ENCODE peak calls at places on chromosome X, in seven cellular contexts. One of them, this sample, is unnamed.

GRCh38 chrX:1435241-1435900 is 17.3 kb downstream of the ASMTL start:
- DNase-seq in heart right ventricle: no peak
- DNase-seq in HFFc6: no peak
- DNase-seq in cardiac fibroblast: no peak
- DNase-seq in endothelial cell of umbilical vein: no peak
- DNase-seq in lower leg skin: no peak
- DNase-seq in SK-N-SH: no peak
- DNase-seq in this sample: peak; percentile 36

GRCh38 chrX:150767475-150768131 is 74.4 kb downstream of the MTMR1 start:
- DNase-seq in endothelial cell of umbilical vein: no peak
- DNase-seq in lower leg skin: no peak
- DNase-seq in SK-N-SH: no peak
- DNase-seq in cardiac fibroblast: peak; percentile 84
- DNase-seq in heart right ventricle: no peak
- DNase-seq in HFFc6: peak; percentile 35
- DNase-seq in this sample: peak; percentile 33

GRCh38 chrX:57951666-57952319 is 41.5 kb upstream of the ZXDA start:
- DNase-seq in lower leg skin: peak; percentile 13
- DNase-seq in cardiac fibroblast: peak; percentile 0
- DNase-seq in SK-N-SH: no peak
- DNase-seq in heart right ventricle: peak; percentile 7
- DNase-seq in HFFc6: no peak
- DNase-seq in endothelial cell of umbilical vein: no peak
- DNase-seq in this sample: no peak

GRCh38 chrX:14916017-14916674 is 42.9 kb downstream of the MOSPD2 start:
- DNase-seq in endothelial cell of umbilical vein: peak; percentile 17
- DNase-seq in lower leg skin: no peak
- DNase-seq in SK-N-SH: no peak
- DNase-seq in HFFc6: peak; percentile 69
- DNase-seq in heart right ventricle: no peak
- DNase-seq in cardiac fibroblast: peak; percentile 62
- DNase-seq in this sample: no peak

GRCh38 chrX:54076903-54077302 is 32.6 kb upstream of the PHF8 start:
- DNase-seq in cardiac fibroblast: peak; percentile 35
- DNase-seq in HFFc6: peak; percentile 82
- DNase-seq in lower leg skin: no peak
- DNase-seq in heart right ventricle: no peak
- DNase-seq in SK-N-SH: no peak
- DNase-seq in endothelial cell of umbilical vein: no peak
- DNase-seq in this sample: no peak

GRCh38 chrX:111349934-111350333 is 62.1 kb downstream of the DCX start:
- DNase-seq in endothelial cell of umbilical vein: no peak
- DNase-seq in SK-N-SH: no peak
- DNase-seq in lower leg skin: no peak
- DNase-seq in heart right ventricle: no peak
- DNase-seq in HFFc6: no peak
- DNase-seq in cardiac fibroblast: no peak
- DNase-seq in this sample: peak; percentile 50

GRCh38 chrX:48590203-48591103 is 6.8 kb upstream of the WDR13 start:
- DNase-seq in cardiac fibroblast: peak; percentile 57
- DNase-seq in endothelial cell of umbilical vein: peak; percentile 8
- DNase-seq in lower leg skin: no peak
- DNase-seq in HFFc6: no peak
- DNase-seq in SK-N-SH: no peak
- DNase-seq in heart right ventricle: no peak
- DNase-seq in this sample: no peak

GRCh38 chrX:95539041-95539440 is 1145.6 kb upstream of the DIAPH2 start:
- DNase-seq in heart right ventricle: no peak
- DNase-seq in cardiac fibroblast: no peak
- DNase-seq in endothelial cell of umbilical vein: no peak
- DNase-seq in SK-N-SH: no peak
- DNase-seq in HFFc6: no peak
- DNase-seq in lower leg skin: no peak
- DNase-seq in this sample: peak; percentile 55

GRCh38 chrX:125940985-125941384 is 225.1 kb downstream of the DCAF12L2 start:
- DNase-seq in SK-N-SH: no peak
- DNase-seq in heart right ventricle: no peak
- DNase-seq in cardiac fibroblast: no peak
- DNase-seq in endothelial cell of umbilical vein: no peak
- DNase-seq in HFFc6: no peak
- DNase-seq in lower leg skin: no peak
- DNase-seq in this sample: no peak

GRCh38 chrX:8743126-8743732 is 11.3 kb upstream of the ANOS1 start:
- DNase-seq in HFFc6: peak; percentile 17
- DNase-seq in endothelial cell of umbilical vein: peak; percentile 26
- DNase-seq in heart right ventricle: peak; percentile 17
- DNase-seq in lower leg skin: no peak
- DNase-seq in SK-N-SH: peak; percentile 41
- DNase-seq in cardiac fibroblast: peak; percentile 33
- DNase-seq in this sample: peak; percentile 90

GRCh38 chrX:38768079-38768478 is 33.2 kb upstream of the MID1IP1 start:
- DNase-seq in endothelial cell of umbilical vein: peak; percentile 15
- DNase-seq in HFFc6: peak; percentile 6
- DNase-seq in lower leg skin: no peak
- DNase-seq in cardiac fibroblast: peak; percentile 56
- DNase-seq in heart right ventricle: no peak
- DNase-seq in SK-N-SH: peak; percentile 19
- DNase-seq in this sample: no peak
- TF ChIP-seq CTCF in endothelial cell of umbilical vein: no peak
- TF ChIP-seq CTCF in HFFc6: peak; percentile 67
- TF ChIP-seq CTCF in lower leg skin: no peak
- TF ChIP-seq CTCF in cardiac fibroblast: peak; percentile 29
- TF ChIP-seq CTCF in heart right ventricle: peak; percentile 54
- TF ChIP-seq CTCF in SK-N-SH: peak; percentile 58
- TF ChIP-seq CTCF in this sample: no peak

GRCh38 chrX:23100826-23101225 is 101.1 kb downstream of the DDX53 start:
- DNase-seq in heart right ventricle: no peak
- DNase-seq in cardiac fibroblast: no peak
- DNase-seq in SK-N-SH: no peak
- DNase-seq in HFFc6: no peak
- DNase-seq in lower leg skin: no peak
- DNase-seq in endothelial cell of umbilical vein: no peak
- DNase-seq in this sample: no peak

GRCh38 chrX:23103546-23103945 is 103.8 kb downstream of the DDX53 start:
- DNase-seq in cardiac fibroblast: no peak
- DNase-seq in endothelial cell of umbilical vein: no peak
- DNase-seq in lower leg skin: no peak
- DNase-seq in heart right ventricle: no peak
- DNase-seq in HFFc6: no peak
- DNase-seq in SK-N-SH: no peak
- DNase-seq in this sample: no peak
- TF ChIP-seq CTCF in cardiac fibroblast: no peak
- TF ChIP-seq CTCF in endothelial cell of umbilical vein: no peak
- TF ChIP-seq CTCF in lower leg skin: no peak
- TF ChIP-seq CTCF in heart right ventricle: no peak
- TF ChIP-seq CTCF in HFFc6: no peak
- TF ChIP-seq CTCF in SK-N-SH: no peak
- TF ChIP-seq CTCF in this sample: peak; percentile 63

GRCh38 chrX:135707880-135708279 is 5.6 kb upstream of the CT45A1 start:
- DNase-seq in HFFc6: no peak
- DNase-seq in SK-N-SH: peak; percentile 52
- DNase-seq in heart right ventricle: no peak
- DNase-seq in lower leg skin: no peak
- DNase-seq in cardiac fibroblast: no peak
- DNase-seq in endothelial cell of umbilical vein: peak; percentile 7
- DNase-seq in this sample: peak; percentile 82
- TF ChIP-seq CTCF in HFFc6: peak; percentile 52
- TF ChIP-seq CTCF in SK-N-SH: peak; percentile 56
- TF ChIP-seq CTCF in heart right ventricle: no peak
- TF ChIP-seq CTCF in lower leg skin: no peak
- TF ChIP-seq CTCF in cardiac fibroblast: no peak
- TF ChIP-seq CTCF in endothelial cell of umbilical vein: no peak
- TF ChIP-seq CTCF in this sample: peak; percentile 59

GRCh38 chrX:43961699-43962098 is 11.5 kb downstream of the NDP start:
- DNase-seq in endothelial cell of umbilical vein: no peak
- DNase-seq in heart right ventricle: no peak
- DNase-seq in HFFc6: no peak
- DNase-seq in SK-N-SH: no peak
- DNase-seq in cardiac fibroblast: peak; percentile 11
- DNase-seq in lower leg skin: no peak
- DNase-seq in this sample: no peak
- TF ChIP-seq CTCF in endothelial cell of umbilical vein: no peak
- TF ChIP-seq CTCF in heart right ventricle: no peak
- TF ChIP-seq CTCF in HFFc6: peak; percentile 41
- TF ChIP-seq CTCF in SK-N-SH: peak; percentile 41
- TF ChIP-seq CTCF in cardiac fibroblast: peak; percentile 13
- TF ChIP-seq CTCF in lower leg skin: no peak
- TF ChIP-seq CTCF in this sample: peak; percentile 77

This sample was measured in endodermal cell.